ENCODE peak calls at places on chromosomes 4 and X, in nine cellular contexts. V, I, A, N, O, B, F, E and H are unnamed samples.

GRCh38 chr4:98517444-98518021 is 140.9 kb downstream of the TSPAN5 start:
- DNase-seq in E (no peak), O (no peak), A (no peak), V (peak), I (no peak), N (no peak), F (peak), B (no peak), H (no peak)

GRCh38 chrX:116198810-116199209 is 28.3 kb downstream of the AGTR2 start:
- DNase-seq in B (no peak), N (no peak), F (no peak), E (no peak), O (no peak), V (no peak), I (peak), A (no peak), H (no peak)

GRCh38 chrX:49162620-49163019 is at the start of gene MAGIX:
- DNase-seq in V (no peak), N (peak), A (no peak), O (no peak), E (no peak), F (no peak), I (no peak), B (no peak), H (no peak)

GRCh38 chr4:119626420-119626819 is 2.2 kb downstream of the PDE5A start:
- DNase-seq in A (no peak), I (no peak), F (no peak), V (no peak), N (no peak), B (no peak), O (no peak), E (no peak), H (no peak)

GRCh38 chr4:11765849-11766453 is 337.3 kb upstream of the HS3ST1 start:
- DNase-seq in E (no peak), A (no peak), F (peak), V (no peak), B (peak), O (peak), N (no peak), I (peak), H (no peak)

GRCh38 chr4:183320211-183321068 is at the start of gene CLDN22:
- DNase-seq in O (no peak), E (no peak), A (no peak), F (peak), B (no peak), N (no peak), I (no peak), V (no peak), H (no peak)

GRCh38 chr4:158775091-158775651 is 6.3 kb downstream of the FNIP2 start:
- DNase-seq in O (no peak), F (peak), E (peak), N (no peak), V (no peak), I (no peak), B (no peak), A (no peak), H (no peak)

GRCh38 chrX:71533850-71534515 is 1.1 kb downstream of the OGT start:
- DNase-seq in E (peak), I (peak), A (peak), V (peak), F (peak), O (no peak), B (peak), N (peak), H (no peak)

GRCh38 chrX:130111220-130111934 is 1.1 kb upstream of the ELF4 start:
- DNase-seq in A (no peak), O (no peak), E (no peak), I (peak), F (no peak), N (no peak), V (no peak), B (no peak), H (no peak)

GRCh38 chr4:83139514-83140156 is 25.1 kb upstream of the PLAC8 start:
- DNase-seq in B (no peak), I (no peak), O (no peak), A (no peak), V (no peak), E (no peak), N (no peak), F (no peak), H (no peak)

GRCh38 chr4:74794341-74794801 is at the start of gene BTC:
- DNase-seq in B (peak), F (no peak), O (peak), A (peak), V (peak), I (no peak), E (peak), N (peak), H (no peak)

GRCh38 chr4:67134616-67135015 is 410.7 kb downstream of the CENPC start:
- DNase-seq in I (no peak), B (no peak), V (no peak), O (no peak), N (no peak), E (no peak), F (no peak), A (no peak), H (no peak)

GRCh38 chr4:73347497-73347896 is 56.6 kb upstream of the ALB start:
- DNase-seq in O (no peak), E (no peak), A (no peak), I (no peak), F (no peak), B (no peak), N (no peak), V (no peak), H (no peak)

GRCh38 chr4:78552398-78553396 is 1.1 kb downstream of the ANXA3 start:
- DNase-seq in F (no peak), I (peak), A (no peak), V (no peak), E (no peak), N (no peak), O (peak), B (peak), H (no peak)

GRCh38 chr4:105243446-105243845 is 96.8 kb downstream of the TET2 start:
- DNase-seq in B (no peak), I (no peak), N (no peak), V (no peak), O (no peak), A (no peak), E (no peak), F (no peak), H (no peak)

GRCh38 chr4:1879491-1879890 is 8.3 kb downstream of the NSD2 start:
- DNase-seq in O (no peak), I (peak), E (no peak), B (no peak), N (no peak), A (no peak), F (peak), V (no peak), H (no peak)

GRCh38 chrX:154791467-154791866 is 13.8 kb downstream of the MPP1 start:
- DNase-seq in N (no peak), A (no peak), F (no peak), E (no peak), B (no peak), O (no peak), I (no peak), V (no peak), H (no peak)

GRCh38 chrX:154784149-154784985 is 20.9 kb downstream of the MPP1 start:
- DNase-seq in V (no peak), A (no peak), B (no peak), N (no peak), O (no peak), I (peak), F (no peak), E (no peak), H (no peak)

GRCh38 chrX:154780968-154781367 is 18.3 kb downstream of the DKC1 start:
- DNase-seq in N (peak), A (no peak), V (no peak), B (no peak), I (no peak), E (no peak), O (no peak), F (no peak), H (no peak)

GRCh38 chrX:154785711-154786110 is 19.6 kb downstream of the MPP1 start:
- DNase-seq in N (no peak), E (no peak), V (no peak), O (no peak), F (no peak), A (no peak), B (no peak), I (peak), H (no peak)
- TF ChIP-seq POLR2A in N (no peak), E (no peak), V (no peak), O (no peak), F (no peak), A (no peak), B (no peak), I (no peak), H (no peak)

DNA sequence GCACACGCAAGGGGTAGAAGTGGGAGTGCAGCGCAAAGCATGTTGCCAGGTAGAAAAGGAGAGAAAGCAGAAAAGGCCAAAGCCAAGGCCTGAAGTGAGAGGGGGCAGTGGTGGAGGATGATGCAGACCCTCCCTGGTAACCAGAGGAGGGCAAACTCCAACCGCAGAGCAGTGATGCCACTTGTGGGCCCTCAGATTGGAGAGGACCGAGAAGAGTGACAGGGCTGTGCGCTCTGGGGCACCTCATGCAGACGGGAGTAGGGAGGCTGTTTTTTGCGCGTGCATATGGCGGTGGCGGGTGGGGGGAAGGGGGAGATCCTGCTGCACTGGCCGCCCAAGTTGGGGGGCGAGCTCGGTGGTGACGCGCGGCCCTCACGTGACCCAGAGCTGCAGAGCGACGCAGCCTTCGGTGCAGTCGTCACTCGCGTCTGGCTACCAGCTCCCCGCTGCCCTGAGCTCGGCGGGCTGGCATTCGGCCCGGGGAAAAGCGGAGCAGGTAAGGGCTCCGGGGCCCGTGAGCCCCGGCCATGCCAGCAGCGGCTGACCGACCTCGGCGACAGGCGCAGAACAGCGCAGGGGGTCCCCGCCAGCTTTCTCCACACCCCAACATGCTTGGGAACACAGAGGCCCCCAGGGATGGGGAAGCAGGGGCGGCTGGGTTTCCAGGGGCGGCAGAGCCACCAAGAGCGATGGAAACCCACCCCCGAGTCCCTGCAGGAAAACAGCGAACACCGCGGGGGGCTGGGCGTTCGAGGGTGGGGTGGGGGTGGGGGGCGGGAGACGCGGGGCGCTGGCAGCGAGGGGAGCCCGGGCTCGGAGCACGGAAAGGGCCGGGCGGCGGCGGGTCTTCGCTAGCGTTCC is at the start of gene BEX3:
- DNase-seq in V (peak), I (no peak), E (no peak), O (no peak), A (peak), F (peak), B (peak), N (peak), H (no peak)
- TF ChIP-seq POLR2A in V (peak), I (no peak), E (no peak), O (peak), A (no peak), F (peak), B (peak), N (peak), H (no peak)

GRCh38 chr4:4541040-4541631 is 712 bp downstream of the STX18 start:
- DNase-seq in O (no peak), B (peak), A (no peak), V (no peak), N (no peak), I (peak), F (peak), E (peak), H (no peak)
- TF ChIP-seq POLR2A in O (no peak), B (no peak), A (no peak), V (no peak), N (no peak), I (no peak), F (no peak), E (no peak), H (no peak)

DNA sequence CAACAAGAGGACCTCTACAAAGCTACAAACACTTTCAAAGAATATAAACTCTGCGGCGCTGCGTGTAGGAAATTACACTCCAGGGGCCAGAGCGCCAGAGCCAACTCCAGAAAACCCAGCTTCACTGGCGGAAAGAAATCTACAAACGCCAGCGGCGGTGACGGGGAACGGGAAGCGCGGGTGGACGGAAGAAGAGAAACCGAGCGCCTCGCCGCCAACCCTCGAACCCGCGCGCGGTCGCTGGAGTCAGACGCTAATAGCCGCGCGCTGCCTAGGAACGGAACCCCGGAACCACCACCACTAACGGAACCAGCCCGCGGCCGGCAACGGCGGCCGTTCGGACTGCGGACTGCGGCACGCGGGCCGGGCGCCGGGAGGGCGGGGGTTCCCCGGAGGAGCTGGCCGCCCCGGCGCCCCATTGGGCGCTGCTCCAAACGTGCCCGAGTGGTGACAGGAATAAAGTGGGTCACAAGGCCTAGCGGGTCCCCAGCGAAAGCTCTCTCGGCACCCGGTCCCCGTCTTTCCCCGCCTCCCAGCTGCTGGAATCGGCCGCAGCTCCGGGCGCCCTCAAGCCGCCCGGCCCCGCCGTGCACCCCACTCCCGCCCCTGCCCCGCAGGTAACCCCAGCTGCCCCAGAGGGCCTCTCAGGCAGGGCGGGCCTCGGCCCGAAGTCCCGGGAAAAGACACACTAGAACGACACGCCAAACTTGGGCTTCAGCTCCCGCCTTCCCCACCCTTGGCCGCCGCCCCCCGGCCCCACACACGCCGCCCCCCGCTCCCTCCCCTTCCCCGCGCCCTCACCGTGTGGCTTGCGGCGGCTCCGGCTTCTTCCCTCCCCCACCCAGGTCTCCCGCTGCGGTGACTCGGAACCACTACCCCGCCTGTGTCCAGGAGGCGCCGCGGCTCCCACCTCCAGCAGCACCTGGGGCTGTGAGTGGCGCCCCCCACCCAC is 752 bp downstream of the CLOCK start:
- DNase-seq in N (peak), E (peak), I (peak), B (peak), A (peak), V (peak), O (peak), F (peak), H (no peak)
- TF ChIP-seq POLR2A in N (peak), E (no peak), I (no peak), B (peak), A (peak), V (peak), O (peak), F (peak), H (no peak)

GRCh38 chrX:21837056-21837455 is 2.4 kb upstream of the MBTPS2 start:
- DNase-seq in I (no peak), A (no peak), E (no peak), V (no peak), N (no peak), B (no peak), O (no peak), F (no peak), H (no peak)

GRCh38 chrX:21840199-21840557 is 761 bp downstream of the MBTPS2 start:
- DNase-seq in B (no peak), N (no peak), A (no peak), O (no peak), V (no peak), E (no peak), F (peak), I (peak), H (no peak)

GRCh38 chrX:21838937-21839333 is 482 bp upstream of the MBTPS2 start:
- DNase-seq in B (no peak), N (no peak), A (no peak), I (no peak), V (no peak), F (peak), E (no peak), O (no peak), H (no peak)

GRCh38 chrX:21843179-21843578 is 3.8 kb downstream of the MBTPS2 start:
- DNase-seq in V (no peak), F (peak), A (no peak), O (no peak), N (no peak), B (no peak), E (no peak), I (no peak), H (no peak)

GRCh38 chrX:21839334-21840198 is at the start of gene MBTPS2:
- DNase-seq in O (peak), F (peak), N (peak), B (peak), I (peak), A (peak), V (peak), E (peak), H (no peak)
- TF ChIP-seq POLR2A in O (no peak), F (peak), N (peak), B (peak), I (peak), A (no peak), V (peak), E (no peak), H (peak)

GRCh38 chr4:8586671-8587468 is 5.7 kb upstream of the CPZ start:
- DNase-seq in F (no peak), O (no peak), V (peak), I (no peak), B (no peak), N (no peak), A (peak), E (no peak), H (no peak)
- TF ChIP-seq POLR2A in F (no peak), O (no peak), V (no peak), I (no peak), B (no peak), N (no peak), A (no peak), E (no peak), H (no peak)

DNA sequence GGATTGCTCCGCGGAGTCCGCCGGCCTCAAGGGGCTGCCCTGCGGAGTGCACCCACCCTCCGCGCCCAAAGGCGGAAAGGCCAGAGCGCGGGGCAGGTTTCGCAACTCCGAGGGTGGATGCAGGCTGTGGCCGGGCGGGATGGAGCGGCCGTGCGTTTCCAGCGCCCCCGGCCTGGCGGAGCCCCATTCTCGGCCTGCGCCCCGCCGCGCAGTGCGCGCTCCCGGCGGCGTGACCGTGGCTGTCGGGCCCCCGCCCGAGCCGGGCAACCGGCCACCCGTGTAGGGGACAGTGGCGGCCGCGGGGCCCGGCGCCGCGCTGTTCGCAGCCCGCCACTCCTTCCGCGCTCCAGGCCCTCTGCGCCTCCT is 331 bp downstream of the SETD7 start:
- DNase-seq in V (peak), A (peak), N (peak), B (no peak), I (no peak), E (no peak), O (no peak), F (no peak), H (no peak)
- TF ChIP-seq POLR2A in V (no peak), A (no peak), N (no peak), B (no peak), I (no peak), E (no peak), O (no peak), F (no peak), H (no peak)

DNA sequence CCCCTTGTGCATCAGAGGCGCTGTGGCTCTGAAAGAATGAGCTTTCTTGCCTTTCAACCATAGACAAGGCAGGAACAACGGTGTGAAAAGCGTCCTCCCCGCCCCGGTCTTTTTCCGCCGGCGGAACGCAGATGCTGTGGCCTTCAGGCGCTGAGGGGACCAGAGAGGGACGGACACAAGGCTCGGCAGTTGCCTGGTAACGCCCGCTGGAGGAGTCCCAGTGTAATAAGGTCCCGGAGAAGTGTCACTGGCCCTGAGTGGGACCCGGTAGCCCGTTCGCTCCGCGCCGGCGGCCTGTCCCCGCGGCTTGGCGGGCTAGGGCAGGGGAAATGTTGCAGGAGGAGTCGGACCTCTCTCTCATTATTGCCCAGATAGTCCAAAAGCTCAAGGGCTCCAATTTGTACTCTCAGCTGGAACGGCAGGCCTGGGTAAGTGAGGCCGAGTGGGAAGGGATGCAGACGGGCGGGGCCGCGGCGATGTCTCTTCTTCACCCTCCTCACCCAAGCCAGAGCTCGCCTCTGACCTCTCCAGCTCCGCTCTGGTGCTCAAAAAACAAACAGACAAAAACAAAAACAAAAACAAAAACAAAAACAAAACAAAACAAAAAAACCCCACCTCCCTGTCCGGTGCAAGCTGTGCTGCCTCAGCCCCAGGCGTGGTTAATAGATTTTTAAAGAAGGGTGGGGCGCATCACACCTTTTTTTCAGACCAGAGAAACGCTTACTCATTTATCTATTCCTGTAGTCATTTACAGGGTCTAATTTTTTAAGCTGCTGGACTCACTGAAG is at the start of gene TBC1D19:
- DNase-seq in E (peak), A (peak), N (peak), B (peak), V (peak), I (peak), O (peak), F (peak), H (peak)
- TF ChIP-seq POLR2A in E (no peak), A (no peak), N (peak), B (no peak), V (peak), I (no peak), O (peak), F (no peak), H (no peak)